ENCODE peak calls at places on chromosomes 12 and 14, in nine cellular contexts. F, B, K, D, R, C, V, U and Z are unnamed samples.

GRCh38 chr12:78406776-78407335 is 457.7 kb upstream of the SYT1 start:
- DNase-seq in C (no peak), B (no peak), R (no peak), K (no peak), U (no peak), V (no peak), F (peak), D (no peak), Z (no peak)

GRCh38 chr14:87632796-87633195 is 360.2 kb downstream of the GALC start:
- DNase-seq in U (no peak), B (no peak), C (no peak), V (no peak), D (no peak), R (no peak), F (no peak), K (no peak), Z (no peak)

GRCh38 chr12:66692170-66692569 is 13.3 kb upstream of the GRIP1 start:
- DNase-seq in R (no peak), D (no peak), U (no peak), B (no peak), K (no peak), V (no peak), F (no peak), C (no peak), Z (no peak)

GRCh38 chr12:102955926-102956737 is 1.3 kb upstream of the ASCL1 start:
- DNase-seq in K (no peak), B (no peak), D (no peak), R (no peak), F (peak), V (no peak), U (no peak), C (no peak), Z (no peak)

GRCh38 chr14:106605548-106606448 is 1079.4 kb downstream of the TMEM121 start:
- DNase-seq in V (peak), R (no peak), D (peak), F (no peak), U (peak), K (peak), B (no peak), C (peak), Z (no peak)

GRCh38 chr14:99624971-99625370 is 20.0 kb upstream of the HHIPL1 start:
- DNase-seq in U (no peak), D (no peak), R (no peak), K (no peak), C (no peak), B (no peak), V (no peak), F (no peak), Z (no peak)

GRCh38 chr12:14431990-14432389 is 66.5 kb downstream of the ATF7IP start:
- DNase-seq in F (no peak), C (no peak), V (no peak), K (no peak), R (no peak), D (no peak), U (no peak), B (no peak), Z (no peak)

GRCh38 chr12:38392584-38393144 is 76.1 kb downstream of the ALG10B start:
- DNase-seq in B (no peak), D (no peak), K (no peak), R (no peak), V (no peak), C (no peak), U (no peak), F (no peak), Z (no peak)

GRCh38 chr14:51540364-51540763 is 111.3 kb upstream of the FRMD6 start:
- DNase-seq in U (no peak), K (no peak), D (no peak), V (no peak), B (no peak), R (peak), C (no peak), F (no peak), Z (no peak)

GRCh38 chr14:65496178-65496993 is 83.9 kb downstream of the FUT8 start:
- DNase-seq in C (no peak), F (no peak), V (no peak), B (no peak), R (no peak), K (no peak), D (no peak), U (no peak), Z (no peak)

GRCh38 chr14:64910847-64911495 is 3.3 kb upstream of the CHURC1 start:
- DNase-seq in D (no peak), B (no peak), U (no peak), K (peak), V (no peak), F (peak), R (no peak), C (no peak), Z (no peak)

GRCh38 chr14:31858868-31859267 is 218.2 kb upstream of the ARHGAP5 start:
- DNase-seq in B (no peak), D (no peak), C (no peak), F (no peak), V (no peak), U (no peak), K (no peak), R (no peak), Z (no peak)

GRCh38 chr12:121799842-121800693 is 3.7 kb upstream of the SETD1B start:
- DNase-seq in D (peak), C (peak), F (peak), U (peak), R (peak), V (peak), B (no peak), K (no peak), Z (no peak)

GRCh38 chr14:58783801-58784511 is 146.2 kb downstream of the DACT1 start:
- DNase-seq in K (no peak), D (no peak), R (no peak), V (no peak), F (no peak), U (no peak), B (no peak), C (no peak), Z (no peak)

GRCh38 chr12:132357623-132358186 is 28.3 kb upstream of the GALNT9 start:
- DNase-seq in V (no peak), F (no peak), D (no peak), K (no peak), C (no peak), B (no peak), R (no peak), U (no peak), Z (no peak)

GRCh38 chr12:50986961-50987737 is 34.8 kb downstream of the HIGD1C start:
- DNase-seq in R (peak), F (no peak), K (peak), V (no peak), U (no peak), D (peak), B (peak), C (peak), Z (no peak)